ENCODE peak calls at places on chromosomes 4 and X, in four cellular contexts. U, J, Y and B are unnamed samples.

GRCh38 chrX:54248309-54248708 is 65.3 kb upstream of the FAM120C start:
- DNase-seq in J (no peak), U (no peak), Y (no peak), B (no peak)

GRCh38 chr4:13294961-13295605 is 189.1 kb downstream of the RAB28 start:
- DNase-seq in U (no peak), Y (no peak), J (no peak), B (no peak)

GRCh38 chrX:73262991-73263390 is 48.3 kb upstream of the NAP1L2 start:
- DNase-seq in U (no peak), J (no peak), Y (no peak), B (no peak)

GRCh38 chr4:2008671-2008920 is 178 bp downstream of the NELFA start:
- DNase-seq in Y (no peak), J (no peak), U (no peak), B (no peak)

GRCh38 chr4:30256105-30256828 is 463.9 kb upstream of the PCDH7 start:
- DNase-seq in J (no peak), Y (no peak), U (no peak), B (no peak)

GRCh38 chr4:169996379-169997245 is 29.6 kb downstream of the MFAP3L start:
- DNase-seq in U (no peak), Y (no peak), J (no peak), B (no peak)

GRCh38 chr4:113411496-113411938 is 350.0 kb downstream of the CAMK2D start:
- DNase-seq in Y (no peak), J (peak; percentile 46), U (peak; percentile 51), B (peak; percentile 64)

GRCh38 chrX:51902651-51903050 is 9.2 kb downstream of the MAGED1 start:
- DNase-seq in Y (no peak), J (no peak), U (no peak), B (no peak)

GRCh38 chr4:41599192-41599786 is 61.3 kb downstream of the LIMCH1 start:
- DNase-seq in J (no peak), Y (no peak), U (no peak), B (no peak)

GRCh38 chr4:76641758-76642157 is 206.7 kb downstream of the SHROOM3 start:
- DNase-seq in U (no peak), Y (no peak), J (no peak), B (no peak)

GRCh38 chr4:19009886-19010285 is 988.3 kb upstream of the LCORL start:
- DNase-seq in J (no peak), Y (no peak), U (no peak), B (no peak)

GRCh38 chr4:44210750-44211149 is 237.9 kb downstream of the KCTD8 start:
- DNase-seq in J (no peak), Y (no peak), U (no peak), B (no peak)

GRCh38 chr4:137226900-137227299 is 305.4 kb downstream of the PCDH18 start:
- DNase-seq in J (no peak), Y (no peak), U (no peak), B (no peak)

GRCh38 chrX:20969565-20969964 is 404.7 kb upstream of the CNKSR2 start:
- DNase-seq in U (no peak), Y (no peak), J (no peak), B (no peak)

GRCh38 chrX:148133099-148133725 is 152.1 kb downstream of the FMR1NB start:
- DNase-seq in J (no peak), U (no peak), Y (no peak), B (no peak)

GRCh38 chrX:142043196-142043595 is 139.5 kb downstream of the MAGEC1 start:
- DNase-seq in J (no peak), Y (no peak), U (no peak), B (no peak)

DNA sequence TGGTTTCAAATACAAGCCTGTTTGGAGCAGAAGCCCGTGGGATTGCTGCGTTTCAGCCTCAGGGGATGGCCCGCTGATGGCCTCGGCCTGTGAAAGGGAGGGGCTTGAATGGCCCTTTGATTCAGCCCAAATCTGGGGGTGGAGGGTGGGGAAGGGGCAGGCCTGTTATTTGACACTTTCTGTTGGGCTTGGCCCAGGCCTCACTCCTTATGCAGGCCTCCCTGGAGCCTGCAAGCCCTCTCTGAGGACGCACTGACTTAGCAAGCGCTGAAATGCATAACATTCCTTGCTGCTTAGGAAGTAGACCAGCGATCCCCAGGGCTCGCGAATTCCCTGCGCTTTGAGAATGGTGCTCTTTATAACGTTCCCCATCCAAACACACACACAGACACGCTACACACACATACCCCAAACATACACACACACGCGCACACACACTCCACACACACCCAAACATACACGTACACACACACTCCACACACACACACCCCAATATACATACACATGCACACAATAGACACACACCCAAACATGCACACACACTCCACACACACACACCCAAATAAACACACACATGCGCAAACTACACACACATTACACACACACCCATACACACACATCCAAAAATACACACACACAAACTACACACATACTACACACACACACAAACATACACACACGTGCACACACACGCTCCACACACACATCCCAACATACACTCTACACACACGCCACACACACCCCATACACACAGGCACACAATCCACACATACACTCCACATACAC is 29.6 kb downstream of the TLR10 start:
- DNase-seq in U (peak; percentile 74), Y (peak; percentile 85), J (peak; percentile 92), B (peak; percentile 75)
- H3K4me3 ChIP-seq in U (peak overlapping the region; percentile 24), Y (no peak overlapping the region), J (no peak overlapping the region), B (no peak overlapping the region)

DNA sequence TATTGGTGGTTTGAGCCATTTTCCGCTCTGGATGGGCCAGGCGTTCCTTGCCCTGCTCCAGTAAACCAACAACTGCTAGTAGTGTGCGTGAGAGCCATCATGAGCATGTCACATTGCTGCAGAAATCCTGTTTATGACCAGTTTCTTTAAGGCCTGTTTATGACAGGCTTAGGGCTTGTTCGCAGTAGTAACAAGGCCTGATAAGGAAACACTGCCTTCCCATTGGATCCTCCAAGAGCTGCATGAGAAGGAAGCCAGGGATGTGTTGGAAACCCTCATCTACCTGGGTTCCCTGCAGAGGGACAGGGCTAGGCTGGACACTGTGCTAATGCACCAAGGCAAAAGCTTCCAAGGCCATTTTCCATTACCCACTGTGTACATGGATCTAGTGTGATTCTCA is 153.9 kb downstream of the ZNF518B start:
- DNase-seq in Y (no peak), J (no peak), U (no peak), B (no peak)
- H3K4me3 ChIP-seq in Y (no peak overlapping the region), J (no peak overlapping the region), U (no peak overlapping the region), B (no peak overlapping the region)

GRCh38 chrX:74537011-74537390 is 77.4 kb downstream of the RLIM start:
- DNase-seq in U (peak; percentile 5), Y (no peak), J (no peak), B (no peak)
- H3K4me3 ChIP-seq in U (peak overlapping the region; percentile 60), Y (peak overlapping the region; percentile 53), J (peak overlapping the region; percentile 28), B (no peak overlapping the region)

GRCh38 chr4:572594-572993 is 3.5 kb downstream of the TMEM271 start:
- DNase-seq in J (no peak), Y (no peak), U (no peak), B (no peak)

GRCh38 chr4:573122-573892 is 2.8 kb downstream of the TMEM271 start:
- DNase-seq in Y (no peak), J (no peak), U (no peak), B (no peak)

GRCh38 chr4:576245-576821 is at the start of gene TMEM271:
- DNase-seq in Y (no peak), J (no peak), U (no peak), B (no peak)

GRCh38 chr4:575281-576141 is 584 bp downstream of the TMEM271 start:
- DNase-seq in Y (no peak), J (no peak), U (no peak), B (peak; percentile 39)

DNA sequence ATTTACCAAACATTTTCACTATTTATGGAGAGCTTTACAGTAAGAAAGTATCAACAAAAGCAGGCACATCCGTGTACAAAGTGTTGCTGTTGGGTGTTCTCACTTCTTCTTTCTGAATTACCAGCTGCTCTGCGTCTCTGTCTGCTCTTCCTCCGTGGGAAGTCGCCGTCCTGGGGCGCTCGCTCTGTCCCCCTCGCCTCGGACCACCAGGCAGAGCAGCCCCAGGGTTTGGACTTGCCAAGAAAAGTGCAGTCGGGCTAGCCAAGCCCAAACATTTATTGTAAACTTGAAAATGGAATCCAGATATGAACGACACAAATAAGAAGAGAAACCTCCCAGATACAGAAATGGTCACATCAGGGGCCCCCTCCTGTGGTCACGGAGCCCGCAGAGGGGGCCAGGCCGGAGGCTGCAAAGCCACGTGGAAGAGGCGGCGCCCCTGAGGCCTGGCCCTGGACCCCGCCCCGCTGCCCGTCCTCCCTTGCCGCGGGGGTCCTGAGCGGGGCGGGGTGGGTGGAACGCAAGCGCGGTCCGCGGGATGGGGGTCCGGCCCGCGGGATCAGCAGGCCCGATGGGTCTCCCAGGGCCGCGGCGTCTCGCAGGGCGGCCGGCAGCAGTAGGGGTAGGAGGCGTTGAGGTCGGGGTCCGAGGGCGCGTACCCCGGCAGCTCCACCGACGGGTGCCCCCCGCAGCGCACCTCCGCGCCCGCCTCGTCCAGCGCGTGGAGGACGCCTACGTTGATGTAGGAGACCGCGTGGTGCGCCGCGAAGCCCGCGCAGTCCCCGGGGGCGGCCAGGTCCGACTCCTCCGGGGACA is 1.5 kb downstream of the TMEM271 start:
- DNase-seq in J (no peak), Y (no peak), U (no peak), B (no peak)
- H3K4me3 ChIP-seq in J (no peak overlapping the region), Y (no peak overlapping the region), U (no peak overlapping the region), B (no peak overlapping the region)

GRCh38 chr4:109729155-109729562 is 711 bp downstream of the PLA2G12A start:
- DNase-seq in U (no peak), J (no peak), Y (no peak), B (peak; percentile 28)

GRCh38 chr4:109730294-109731051 is 603 bp upstream of the PLA2G12A start:
- DNase-seq in Y (peak; percentile 66), U (no peak), J (peak; percentile 66), B (peak; percentile 52)

GRCh38 chr4:109729563-109730293 is at the start of gene PLA2G12A:
- DNase-seq in J (peak; percentile 74), Y (peak; percentile 83), U (peak; percentile 48), B (peak; percentile 87)

GRCh38 chr4:109723110-109723509 is 6.8 kb downstream of the PLA2G12A start:
- DNase-seq in Y (no peak), U (no peak), J (no peak), B (no peak)

GRCh38 chr4:109728385-109728784 is 1.5 kb downstream of the PLA2G12A start:
- DNase-seq in U (no peak), Y (no peak), J (no peak), B (no peak)
- H3K4me3 ChIP-seq in U (no peak overlapping the region), Y (peak overlapping the region; percentile 95), J (no peak overlapping the region), B (no peak overlapping the region)

DNA sequence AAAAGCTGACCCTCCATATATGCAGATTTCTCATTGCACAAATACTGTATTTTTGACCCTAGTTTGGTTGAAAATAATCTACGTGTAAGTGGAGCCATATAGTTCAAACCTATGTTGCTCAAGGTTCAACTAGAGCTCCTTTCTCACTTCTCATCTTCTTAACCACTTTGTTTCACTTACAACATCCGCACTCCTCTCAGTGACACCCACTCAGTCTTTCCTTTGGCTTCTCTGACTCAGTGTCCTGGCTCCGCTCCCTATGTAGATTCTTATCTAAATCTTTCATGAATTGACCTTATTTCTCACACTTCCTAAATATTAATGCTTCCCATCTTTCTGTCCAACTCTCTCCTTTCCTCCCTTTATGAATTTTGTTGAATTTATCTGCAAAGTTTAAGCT is 32.9 kb upstream of the DKK2 start:
- DNase-seq in U (no peak), Y (no peak), J (no peak), B (no peak)
- H3K4me3 ChIP-seq in U (no peak overlapping the region), Y (no peak overlapping the region), J (no peak overlapping the region), B (no peak overlapping the region)

GRCh38 chrX:105822138-105823091 is at the start of gene NRK:
- DNase-seq in J (peak; percentile 60), Y (peak; percentile 59), U (no peak), B (no peak)
- H3K4me3 ChIP-seq in J (peak within 1 kb of the TSS; percentile 67), Y (peak within 1 kb of the TSS; percentile 46), U (peak within 1 kb of the TSS; percentile 48), B (no peak within 1 kb of the TSS)